ENCODE peak calls at places on chromosomes 3 and 15, in eight cellular contexts. One of them, this sample, is unnamed.
A peak's percentile ranks its signal among the peaks of the same experiment; 100 is the strongest.

GRCh38 chr3:36496734-36497133 is 116.4 kb downstream of the STAC start:
- DNase-seq in mesenchymal stem cell: peak; percentile 33
- DNase-seq in CD8-positive, alpha-beta T cell: no peak
- DNase-seq in H9: no peak
- DNase-seq in CD8-positive, alpha-beta memory T cell: no peak
- DNase-seq in lung: no peak
- DNase-seq in left lung: no peak
- DNase-seq in body of pancreas: no peak
- DNase-seq in this sample: no peak

GRCh38 chr3:165148901-165149441 is 47.2 kb downstream of the SLITRK3 start:
- DNase-seq in mesenchymal stem cell: no peak
- DNase-seq in CD8-positive, alpha-beta T cell: no peak
- DNase-seq in H9: no peak
- DNase-seq in CD8-positive, alpha-beta memory T cell: no peak
- DNase-seq in lung: no peak
- DNase-seq in left lung: no peak
- DNase-seq in body of pancreas: no peak
- DNase-seq in this sample: no peak

GRCh38 chr3:170760174-170760526 is 109.8 kb downstream of the RPL22L1 start:
- DNase-seq in mesenchymal stem cell: peak; percentile 42
- DNase-seq in CD8-positive, alpha-beta T cell: no peak
- DNase-seq in H9: no peak
- DNase-seq in CD8-positive, alpha-beta memory T cell: no peak
- DNase-seq in lung: no peak
- DNase-seq in left lung: no peak
- DNase-seq in body of pancreas: peak; percentile 37
- DNase-seq in this sample: no peak

GRCh38 chr3:48402281-48402732 is 27.6 kb downstream of the PLXNB1 start:
- DNase-seq in mesenchymal stem cell: peak; percentile 81
- DNase-seq in CD8-positive, alpha-beta T cell: peak; percentile 3
- DNase-seq in H9: no peak
- DNase-seq in CD8-positive, alpha-beta memory T cell: no peak
- DNase-seq in lung: peak; percentile 64
- DNase-seq in left lung: peak; percentile 84
- DNase-seq in body of pancreas: peak; percentile 51
- DNase-seq in this sample: no peak

GRCh38 chr3:104005815-104006214 is 1360.9 kb upstream of the ALCAM start:
- DNase-seq in mesenchymal stem cell: no peak
- DNase-seq in CD8-positive, alpha-beta T cell: no peak
- DNase-seq in H9: no peak
- DNase-seq in CD8-positive, alpha-beta memory T cell: no peak
- DNase-seq in lung: no peak
- DNase-seq in left lung: no peak
- DNase-seq in body of pancreas: no peak
- DNase-seq in this sample: no peak

GRCh38 chr3:57168151-57168550 is 3.0 kb upstream of the IL17RD start:
- DNase-seq in mesenchymal stem cell: no peak
- DNase-seq in CD8-positive, alpha-beta T cell: no peak
- DNase-seq in H9: no peak
- DNase-seq in CD8-positive, alpha-beta memory T cell: no peak
- DNase-seq in lung: no peak
- DNase-seq in left lung: no peak
- DNase-seq in body of pancreas: no peak
- DNase-seq in this sample: no peak

GRCh38 chr3:57689367-57690053 is 3.4 kb downstream of the DENND6A start:
- DNase-seq in mesenchymal stem cell: no peak
- DNase-seq in CD8-positive, alpha-beta T cell: no peak
- DNase-seq in H9: peak; percentile 39
- DNase-seq in CD8-positive, alpha-beta memory T cell: no peak
- DNase-seq in lung: no peak
- DNase-seq in left lung: no peak
- DNase-seq in body of pancreas: no peak
- DNase-seq in this sample: no peak

GRCh38 chr15:42591238-42591936 is 16.0 kb downstream of the STARD9 start:
- DNase-seq in mesenchymal stem cell: peak; percentile 43
- DNase-seq in CD8-positive, alpha-beta T cell: no peak
- DNase-seq in H9: no peak
- DNase-seq in CD8-positive, alpha-beta memory T cell: no peak
- DNase-seq in lung: no peak
- DNase-seq in left lung: no peak
- DNase-seq in body of pancreas: no peak
- DNase-seq in this sample: no peak

GRCh38 chr3:70072180-70072579 is 72.6 kb downstream of the SAMMSON start:
- DNase-seq in mesenchymal stem cell: no peak
- DNase-seq in CD8-positive, alpha-beta T cell: no peak
- DNase-seq in H9: no peak
- DNase-seq in CD8-positive, alpha-beta memory T cell: no peak
- DNase-seq in lung: no peak
- DNase-seq in left lung: no peak
- DNase-seq in body of pancreas: no peak
- DNase-seq in this sample: no peak

GRCh38 chr3:2247249-2247648 is 148.6 kb downstream of the CNTN4 start:
- DNase-seq in mesenchymal stem cell: no peak
- DNase-seq in CD8-positive, alpha-beta T cell: no peak
- DNase-seq in H9: no peak
- DNase-seq in CD8-positive, alpha-beta memory T cell: no peak
- DNase-seq in lung: no peak
- DNase-seq in left lung: no peak
- DNase-seq in body of pancreas: no peak
- DNase-seq in this sample: no peak
- H3K9me3 ChIP-seq in mesenchymal stem cell: no peaks in the 10 kb centered on the region
- H3K9me3 ChIP-seq in CD8-positive, alpha-beta T cell: no peaks in the 10 kb centered on the region
- H3K9me3 ChIP-seq in H9: no peaks in the 10 kb centered on the region
- H3K9me3 ChIP-seq in CD8-positive, alpha-beta memory T cell: no peaks in the 10 kb centered on the region
- H3K9me3 ChIP-seq in lung: no peaks in the 10 kb centered on the region
- H3K9me3 ChIP-seq in left lung: no peaks in the 10 kb centered on the region
- H3K9me3 ChIP-seq in body of pancreas: no peaks in the 10 kb centered on the region
- H3K9me3 ChIP-seq in this sample: no peaks in the 10 kb centered on the region

GRCh38 chr15:52787123-52787503 is 3.0 kb downstream of the ONECUT1 start:
- DNase-seq in mesenchymal stem cell: no peak
- DNase-seq in CD8-positive, alpha-beta T cell: no peak
- DNase-seq in H9: peak; percentile 61
- DNase-seq in CD8-positive, alpha-beta memory T cell: no peak
- DNase-seq in lung: no peak
- DNase-seq in left lung: no peak
- DNase-seq in body of pancreas: peak; percentile 50
- DNase-seq in this sample: no peak

GRCh38 chr15:52789601-52790165 is 453 bp downstream of the ONECUT1 start:
- DNase-seq in mesenchymal stem cell: peak; percentile 37
- DNase-seq in CD8-positive, alpha-beta T cell: no peak
- DNase-seq in H9: no peak
- DNase-seq in CD8-positive, alpha-beta memory T cell: no peak
- DNase-seq in lung: no peak
- DNase-seq in left lung: no peak
- DNase-seq in body of pancreas: peak; percentile 57
- DNase-seq in this sample: no peak

GRCh38 chr15:52787549-52788098 is 2.5 kb downstream of the ONECUT1 start:
- DNase-seq in mesenchymal stem cell: no peak
- DNase-seq in CD8-positive, alpha-beta T cell: no peak
- DNase-seq in H9: no peak
- DNase-seq in CD8-positive, alpha-beta memory T cell: no peak
- DNase-seq in lung: no peak
- DNase-seq in left lung: no peak
- DNase-seq in body of pancreas: no peak
- DNase-seq in this sample: no peak

GRCh38 chr15:52789008-52789600 is 1.0 kb downstream of the ONECUT1 start:
- DNase-seq in mesenchymal stem cell: no peak
- DNase-seq in CD8-positive, alpha-beta T cell: no peak
- DNase-seq in H9: no peak
- DNase-seq in CD8-positive, alpha-beta memory T cell: no peak
- DNase-seq in lung: no peak
- DNase-seq in left lung: no peak
- DNase-seq in body of pancreas: no peak
- DNase-seq in this sample: no peak

DNA sequence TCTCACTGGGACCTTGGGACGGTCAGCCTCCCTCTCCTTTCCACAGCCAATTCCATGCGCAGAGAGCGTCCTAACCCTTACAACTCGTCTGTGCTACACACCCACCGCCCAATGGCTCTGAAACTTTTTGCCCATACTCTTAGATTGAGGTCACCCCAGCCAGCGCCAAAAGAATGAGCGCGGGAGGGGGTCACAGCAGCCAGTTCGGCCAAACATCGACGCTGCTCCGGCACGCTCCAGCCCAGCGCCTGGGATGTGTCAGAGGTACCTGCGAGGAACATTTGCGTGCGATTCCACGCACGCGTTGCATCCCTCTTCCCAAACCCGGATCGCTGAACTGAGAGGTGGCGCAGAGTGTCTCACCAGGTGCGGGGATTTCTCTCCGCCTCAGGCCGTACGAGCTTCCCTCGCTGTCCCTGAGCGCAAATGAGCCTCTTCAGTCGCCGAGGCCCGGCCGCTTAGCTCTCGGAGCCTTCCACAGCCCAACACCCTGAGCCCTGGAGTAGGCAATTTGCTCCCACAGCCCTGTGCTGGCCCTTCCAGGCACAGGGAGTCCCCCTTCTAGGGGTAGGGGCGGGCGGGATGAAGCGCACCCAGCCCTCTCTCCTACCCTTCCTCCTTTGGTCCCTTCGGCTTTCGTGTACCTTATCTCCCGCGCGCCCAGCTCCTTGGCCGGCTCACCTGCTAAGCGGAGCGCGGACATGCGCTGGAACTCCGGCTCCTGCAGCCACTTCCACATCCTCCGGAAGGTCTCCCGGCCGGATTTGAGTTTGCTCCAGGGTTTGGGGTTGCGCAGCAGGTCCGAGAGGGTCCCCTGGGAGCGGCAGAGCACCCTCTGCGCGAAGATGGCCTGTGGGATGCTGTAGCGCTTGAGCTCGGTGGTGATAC is 1.8 kb downstream of the ONECUT1 start:
- DNase-seq in mesenchymal stem cell: no peak
- DNase-seq in CD8-positive, alpha-beta T cell: no peak
- DNase-seq in H9: peak; percentile 46
- DNase-seq in CD8-positive, alpha-beta memory T cell: no peak
- DNase-seq in lung: no peak
- DNase-seq in left lung: no peak
- DNase-seq in body of pancreas: peak; percentile 44
- DNase-seq in this sample: no peak
- H3K9me3 ChIP-seq in mesenchymal stem cell: no peaks in the 10 kb centered on the region
- H3K9me3 ChIP-seq in CD8-positive, alpha-beta T cell: no peaks in the 10 kb centered on the region
- H3K9me3 ChIP-seq in H9: no peaks in the 10 kb centered on the region
- H3K9me3 ChIP-seq in CD8-positive, alpha-beta memory T cell: no peaks in the 10 kb centered on the region
- H3K9me3 ChIP-seq in lung: peaks cover 13% of the 10 kb centered on the region
- H3K9me3 ChIP-seq in left lung: no peaks in the 10 kb centered on the region
- H3K9me3 ChIP-seq in body of pancreas: no peaks in the 10 kb centered on the region
- H3K9me3 ChIP-seq in this sample: peaks cover 2% of the 10 kb centered on the region

DNA sequence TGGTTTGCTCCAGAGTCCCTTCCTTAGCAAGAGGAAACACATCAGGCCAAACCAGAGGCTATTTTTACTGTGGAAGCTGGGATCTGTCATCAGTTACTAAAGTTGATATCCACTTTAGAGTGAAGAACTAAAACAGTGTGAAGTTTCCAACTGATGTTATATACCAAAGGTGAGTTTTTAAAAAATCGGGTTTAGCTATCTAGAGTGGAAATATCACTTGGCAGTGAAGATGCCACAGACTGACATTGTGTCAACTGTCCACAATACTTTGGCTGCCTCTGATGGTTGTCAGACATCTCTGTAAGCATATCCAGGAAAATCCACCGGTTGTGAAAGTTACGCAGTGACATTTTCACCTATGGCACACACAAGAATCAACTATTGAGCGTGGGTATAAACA is 9.2 kb downstream of the ZIC1 start:
- DNase-seq in mesenchymal stem cell: no peak
- DNase-seq in CD8-positive, alpha-beta T cell: no peak
- DNase-seq in H9: no peak
- DNase-seq in CD8-positive, alpha-beta memory T cell: no peak
- DNase-seq in lung: no peak
- DNase-seq in left lung: no peak
- DNase-seq in body of pancreas: no peak
- DNase-seq in this sample: no peak
- H3K9me3 ChIP-seq in mesenchymal stem cell: peaks cover 4% of the 10 kb centered on the region
- H3K9me3 ChIP-seq in CD8-positive, alpha-beta T cell: no peaks in the 10 kb centered on the region
- H3K9me3 ChIP-seq in H9: no peaks in the 10 kb centered on the region
- H3K9me3 ChIP-seq in CD8-positive, alpha-beta memory T cell: no peaks in the 10 kb centered on the region
- H3K9me3 ChIP-seq in lung: peaks cover 28% of the 10 kb centered on the region
- H3K9me3 ChIP-seq in left lung: no peaks in the 10 kb centered on the region
- H3K9me3 ChIP-seq in body of pancreas: no peaks in the 10 kb centered on the region
- H3K9me3 ChIP-seq in this sample: peaks cover 3% of the 10 kb centered on the region

DNA sequence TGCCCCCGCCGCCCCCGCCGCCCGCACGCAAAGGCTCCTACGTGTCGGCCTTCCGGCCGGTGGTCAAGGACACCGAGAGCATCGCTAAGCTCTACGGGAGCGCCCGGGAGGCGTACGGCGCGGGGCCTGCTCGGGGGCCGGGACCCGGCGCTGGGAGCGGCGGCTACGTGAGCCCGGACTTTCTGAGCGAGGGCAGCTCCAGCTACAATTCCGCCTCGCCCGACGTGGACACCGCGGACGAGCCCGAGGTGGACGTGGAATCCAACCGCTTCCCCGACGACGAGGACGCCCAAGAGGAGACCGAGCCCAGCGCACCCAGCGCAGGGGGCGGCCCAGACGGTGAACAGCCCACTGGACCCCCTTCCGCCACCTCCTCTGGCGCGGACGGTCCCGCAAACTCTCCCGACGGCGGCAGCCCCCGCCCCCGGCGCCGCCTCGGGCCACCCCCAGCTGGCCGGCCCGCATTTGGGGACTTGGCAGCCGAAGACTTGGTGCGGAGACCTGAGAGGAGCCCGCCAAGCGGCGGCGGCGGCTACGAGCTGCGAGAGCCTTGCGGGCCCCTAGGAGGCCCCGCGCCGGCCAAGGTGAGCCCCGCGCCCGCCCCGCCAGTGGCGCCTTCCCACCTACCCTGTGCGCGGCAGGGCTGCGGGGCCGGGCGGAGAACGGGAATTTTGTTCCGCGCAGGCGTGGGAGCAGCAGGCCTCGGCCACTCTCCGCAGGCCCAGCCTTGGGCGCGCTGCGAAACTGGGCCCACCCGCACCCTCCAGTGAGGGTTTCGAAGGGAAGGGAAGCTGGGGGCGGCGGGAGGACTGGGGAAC is 2.5 kb downstream of the SKOR1 start:
- DNase-seq in mesenchymal stem cell: no peak
- DNase-seq in CD8-positive, alpha-beta T cell: no peak
- DNase-seq in H9: peak; percentile 54
- DNase-seq in CD8-positive, alpha-beta memory T cell: no peak
- DNase-seq in lung: no peak
- DNase-seq in left lung: no peak
- DNase-seq in body of pancreas: no peak
- DNase-seq in this sample: no peak
- H3K9me3 ChIP-seq in mesenchymal stem cell: no peaks in the 10 kb centered on the region
- H3K9me3 ChIP-seq in CD8-positive, alpha-beta T cell: no peaks in the 10 kb centered on the region
- H3K9me3 ChIP-seq in H9: no peaks in the 10 kb centered on the region
- H3K9me3 ChIP-seq in CD8-positive, alpha-beta memory T cell: no peaks in the 10 kb centered on the region
- H3K9me3 ChIP-seq in lung: peaks cover 10% of the 10 kb centered on the region
- H3K9me3 ChIP-seq in left lung: no peaks in the 10 kb centered on the region
- H3K9me3 ChIP-seq in body of pancreas: no peaks in the 10 kb centered on the region
- H3K9me3 ChIP-seq in this sample: no peaks in the 10 kb centered on the region

GRCh38 chr3:88744896-88745295 is 362.5 kb upstream of the EPHA3 start:
- DNase-seq in mesenchymal stem cell: no peak
- DNase-seq in CD8-positive, alpha-beta T cell: no peak
- DNase-seq in H9: no peak
- DNase-seq in CD8-positive, alpha-beta memory T cell: no peak
- DNase-seq in lung: no peak
- DNase-seq in left lung: no peak
- DNase-seq in body of pancreas: no peak
- DNase-seq in this sample: no peak
- H3K9me3 ChIP-seq in mesenchymal stem cell: no peaks in the 10 kb centered on the region
- H3K9me3 ChIP-seq in CD8-positive, alpha-beta T cell: no peaks in the 10 kb centered on the region
- H3K9me3 ChIP-seq in H9: no peaks in the 10 kb centered on the region
- H3K9me3 ChIP-seq in CD8-positive, alpha-beta memory T cell: no peaks in the 10 kb centered on the region
- H3K9me3 ChIP-seq in lung: peaks cover 5% of the 10 kb centered on the region
- H3K9me3 ChIP-seq in left lung: peaks cover 15% of the 10 kb centered on the region
- H3K9me3 ChIP-seq in body of pancreas: no peaks in the 10 kb centered on the region
- H3K9me3 ChIP-seq in this sample: no peaks in the 10 kb centered on the region

This sample was measured in T-helper 17 cell.